ENCODE peak calls at places on chromosomes 5 and 9, in four cellular contexts. N is K562, B is WTC11, F is HepG2. O is an unnamed sample.

GRCh38 chr9:1916676-1917075 is 98.5 kb upstream of the SMARCA2 start:
- DNase-seq in N (no peak), B (no peak), F (no peak), O (no peak)

GRCh38 chr9:86176468-86176867 is 77.1 kb upstream of the GOLM1 start:
- DNase-seq in N (no peak), B (no peak), F (no peak), O (no peak)

GRCh38 chr5:179378441-179379271 is 33.4 kb upstream of the ADAMTS2 start:
- DNase-seq in N (no peak), B (no peak), F (no peak), O (no peak)

GRCh38 chr9:2991292-2991691 is 147.4 kb upstream of the PUM3 start:
- DNase-seq in N (no peak), B (no peak), F (peak; percentile 1), O (no peak)

GRCh38 chr5:37988454-37989046 is 148.7 kb upstream of the GDNF start:
- DNase-seq in N (no peak), B (no peak), F (peak; percentile 86), O (no peak)

GRCh38 chr9:118449554-118449953 is 745.4 kb downstream of the TLR4 start:
- DNase-seq in N (no peak), B (no peak), F (no peak), O (no peak)

GRCh38 chr9:26706223-26706622 is 186.4 kb downstream of the CAAP1 start:
- DNase-seq in N (no peak), B (no peak), F (no peak), O (no peak)

GRCh38 chr9:95139121-95139520 is 178.4 kb downstream of the FANCC start:
- DNase-seq in N (no peak), B (no peak), F (no peak), O (no peak)

GRCh38 chr5:62937661-62938558 is 359.3 kb downstream of the LRRC70 start:
- DNase-seq in N (no peak), B (no peak), F (peak; percentile 58), O (no peak)

GRCh38 chr5:179287631-179288030 is 57.6 kb downstream of the ADAMTS2 start:
- DNase-seq in N (no peak), B (no peak), F (no peak), O (no peak)

GRCh38 chr5:175380701-175381100 is 63.3 kb downstream of the DRD1 start:
- DNase-seq in N (no peak), B (no peak), F (no peak), O (no peak)

GRCh38 chr9:6614489-6614888 is 31.0 kb downstream of the GLDC start:
- DNase-seq in N (no peak), B (no peak), F (no peak), O (no peak)

GRCh38 chr9:115071176-115071575 is 46.8 kb downstream of the TNC start:
- DNase-seq in N (no peak), B (no peak), F (no peak), O (no peak)

GRCh38 chr5:45692481-45692880 is 3.7 kb downstream of the HCN1 start:
- DNase-seq in N (no peak), B (no peak), F (no peak), O (no peak)

GRCh38 chr9:88532320-88532719 is 2.7 kb upstream of the NXNL2 start:
- DNase-seq in N (no peak), B (peak; percentile 88), F (no peak), O (no peak)

GRCh38 chr5:167993771-167994170 is 297.7 kb upstream of the WWC1 start:
- DNase-seq in N (no peak), B (no peak), F (no peak), O (no peak)

GRCh38 chr9:109408759-109409462 is 88.1 kb upstream of the EPB41L4B start:
- DNase-seq in N (no peak), B (no peak), F (no peak), O (no peak)

GRCh38 chr5:151191661-151192060 is 32.2 kb downstream of the CCDC69 start:
- DNase-seq in N (no peak), B (no peak), F (no peak), O (no peak)

GRCh38 chr9:33750307-33750838 is 45.0 kb upstream of the PRSS3 start:
- DNase-seq in N (no peak), B (peak; percentile 23), F (no peak), O (no peak)

GRCh38 chr9:136421791-136422190 is 11.3 kb downstream of the PMPCA start:
- DNase-seq in N (no peak), B (no peak), F (no peak), O (no peak)

GRCh38 chr5:134846641-134846960 is 833 bp downstream of the C5orf24 start:
- DNase-seq in N (peak; percentile 56), B (no peak), F (peak; percentile 25), O (no peak)

GRCh38 chr5:107937198-107937597 is 266.5 kb upstream of the EFNA5 start:
- DNase-seq in N (no peak), B (no peak), F (no peak), O (no peak)

GRCh38 chr9:71765693-71766092 is 2.6 kb downstream of the CEMIP2 start:
- DNase-seq in N (no peak), B (no peak), F (peak; percentile 79), O (no peak)

GRCh38 chr9:33742519-33742918 is 52.8 kb upstream of the PRSS3 start:
- DNase-seq in N (peak; percentile 37), B (no peak), F (peak; percentile 56), O (no peak)

GRCh38 chr5:92017786-92018185 is 634.7 kb upstream of the ARRDC3 start:
- DNase-seq in N (no peak), B (no peak), F (no peak), O (no peak)

GRCh38 chr5:68054625-68055024 is 160.9 kb upstream of the PIK3R1 start:
- DNase-seq in N (no peak), B (no peak), F (no peak), O (no peak)

GRCh38 chr9:99713838-99714306 is 107.8 kb upstream of the NR4A3 start:
- DNase-seq in N (no peak), B (no peak), F (no peak), O (no peak)

GRCh38 chr5:169795311-169795710 is 158.2 kb downstream of the DOCK2 start:
- DNase-seq in N (peak; percentile 38), B (no peak), F (no peak), O (no peak)
- TF ChIP-seq CREM in N (no peak), B (no peak), F (no peak), O (no peak)

GRCh38 chr5:103119765-103120606 is at the start of the genes GIN1 and PPIP5K2:
- DNase-seq in N (peak; percentile 98), B (peak; percentile 97), F (peak; percentile 97), O (peak; percentile 98)

GRCh38 chr5:103117471-103117991 is 2.4 kb downstream of the GIN1 start:
- DNase-seq in N (peak; percentile 29), B (no peak), F (no peak), O (no peak)

GRCh38 chr5:103122242-103122641 is 2.1 kb downstream of the PPIP5K2 start:
- DNase-seq in N (no peak), B (no peak), F (no peak), O (no peak)

GRCh38 chr5:103120607-103121200 is 603 bp downstream of the PPIP5K2 start:
- DNase-seq in N (peak; percentile 60), B (no peak), F (peak; percentile 1), O (no peak)

DNA sequence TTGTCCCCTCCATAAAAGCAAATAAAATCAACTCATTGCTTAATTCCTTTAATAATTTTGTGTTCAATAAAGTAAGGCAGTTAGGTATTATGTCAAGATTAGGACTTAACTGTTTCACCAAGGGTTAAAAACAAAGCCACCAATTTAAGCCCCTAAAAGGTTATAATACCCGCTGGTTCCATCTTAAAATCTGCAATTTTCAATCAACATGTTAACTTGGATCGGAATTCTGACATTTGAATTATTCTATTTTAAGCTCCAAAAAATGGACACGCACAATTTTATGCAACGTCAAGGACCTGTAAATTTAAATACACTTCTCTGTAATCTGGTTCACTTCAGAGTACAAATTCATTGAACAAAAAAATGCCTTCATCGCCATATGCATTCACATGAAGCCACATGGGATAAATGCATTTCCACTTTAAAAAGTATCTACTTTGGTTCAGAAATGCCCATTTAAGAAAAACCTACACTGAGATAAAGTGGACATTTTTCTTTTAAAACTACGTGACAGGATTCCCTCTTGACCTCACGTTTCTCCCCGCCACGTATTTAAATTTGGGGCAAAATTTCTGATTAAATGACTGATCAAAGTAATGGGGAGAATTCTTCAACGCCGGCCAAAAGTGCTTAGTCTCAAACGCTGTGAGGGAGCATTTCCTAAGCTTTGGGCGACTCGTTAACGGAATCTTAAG is 722 bp downstream of the GIN1 start:
- DNase-seq in N (peak; percentile 23), B (no peak), F (peak; percentile 6), O (peak; percentile 9)
- TF ChIP-seq CREM in N (no peak), B (no peak), F (no peak), O (no peak)

DNA sequence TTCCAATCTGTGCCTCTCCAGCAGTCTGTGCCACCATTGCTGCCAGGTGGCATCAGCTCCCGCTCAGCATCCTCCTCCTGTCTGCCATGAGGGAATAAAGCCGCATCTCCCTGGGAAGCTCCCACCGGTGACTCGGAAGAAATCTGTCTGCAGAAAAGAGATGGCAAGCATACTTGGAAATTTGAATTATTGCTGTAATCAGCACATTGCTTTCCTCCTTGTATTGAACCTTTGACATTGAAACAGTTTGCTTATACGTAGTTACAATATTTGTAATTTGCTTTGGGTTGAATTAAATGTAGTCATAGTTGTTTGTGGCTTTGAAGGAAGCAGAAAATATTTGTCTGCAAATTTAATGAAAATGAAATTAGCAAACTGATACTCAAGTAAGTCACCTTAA is 145.6 kb upstream of the SNX2 start:
- DNase-seq in N (no peak), B (no peak), F (no peak), O (no peak)
- TF ChIP-seq CREM in N (no peak), B (no peak), F (no peak), O (no peak)

GRCh38 chr5:66139313-66139712 is 4.8 kb upstream of the SREK1 start:
- DNase-seq in N (peak; percentile 8), B (no peak), F (no peak), O (no peak)

GRCh38 chr5:66136053-66136452 is 8.0 kb upstream of the SREK1 start:
- DNase-seq in N (no peak), B (no peak), F (no peak), O (no peak)

GRCh38 chr5:66138572-66139116 is 5.5 kb upstream of the SREK1 start:
- DNase-seq in N (peak; percentile 12), B (no peak), F (no peak), O (no peak)

GRCh38 chr5:66130493-66130892 is 13.6 kb upstream of the SREK1 start:
- DNase-seq in N (no peak), B (no peak), F (no peak), O (no peak)

GRCh38 chr5:66134407-66134843 is 9.7 kb upstream of the SREK1 start:
- DNase-seq in N (no peak), B (no peak), F (no peak), O (no peak)
- TF ChIP-seq CREM in N (no peak), B (no peak), F (no peak), O (no peak)

GRCh38 chr9:35960029-35960655 is 2.2 kb upstream of the OR2S2 start:
- DNase-seq in N (no peak), B (no peak), F (no peak), O (no peak)

GRCh38 chr9:35966433-35966832 is 8.5 kb upstream of the OR2S2 start:
- DNase-seq in N (no peak), B (no peak), F (no peak), O (no peak)

GRCh38 chr9:35958104-35958825 is at the start of gene OR2S2:
- DNase-seq in N (no peak), B (no peak), F (no peak), O (no peak)

GRCh38 chr9:35967042-35967441 is 9.1 kb upstream of the OR2S2 start:
- DNase-seq in N (no peak), B (no peak), F (no peak), O (no peak)

GRCh38 chr9:35962126-35962906 is 4.4 kb upstream of the OR2S2 start:
- DNase-seq in N (no peak), B (peak; percentile 29), F (no peak), O (no peak)
- TF ChIP-seq CREM in N (no peak), B (no peak), F (no peak), O (no peak)